ENCODE peak calls at places on chromosomes 7 and 10, in six cellular contexts. T is activated naive CD4-positive, alpha-beta T cell; C is myocyte; R is B cell; E is brain microvascular endothelial cell; S is Karpas-422. B is an unnamed sample.

GRCh38 chr10:132272061-132272766 is 35.5 kb downstream of the STK32C start:
- DNase-seq in T (no peak), C (no peak), R (no peak), E (no peak), S (no peak), B (no peak)

GRCh38 chr10:45035673-45036072 is 35.0 kb downstream of the ZNF22 start:
- DNase-seq in T (no peak), C (no peak), R (no peak), E (no peak), S (no peak), B (no peak)

GRCh38 chr7:2658941-2659340 is 27.2 kb downstream of the TTYH3 start:
- DNase-seq in T (no peak), C (no peak), R (no peak), E (no peak), S (no peak), B (no peak)

GRCh38 chr10:9147475-9147874 is 1093.0 kb downstream of the GATA3 start:
- DNase-seq in T (no peak), C (no peak), R (no peak), E (no peak), S (no peak), B (no peak)

GRCh38 chr10:11793762-11794479 is 29.2 kb upstream of the PROSER2 start:
- DNase-seq in T (no peak), C (peak), R (no peak), E (peak), S (no peak), B (no peak)

GRCh38 chr10:93680414-93681047 is 21.9 kb downstream of the FRA10AC1 start:
- DNase-seq in T (no peak), C (peak), R (peak), E (peak), S (peak), B (peak)

GRCh38 chr7:24769014-24769830 is 12.0 kb upstream of the GSDME start:
- DNase-seq in T (no peak), C (no peak), R (no peak), E (no peak), S (no peak), B (no peak)

GRCh38 chr10:22252801-22253577 is 35.2 kb upstream of the EBLN1 start:
- DNase-seq in T (peak), C (no peak), R (peak), E (no peak), S (no peak), B (no peak)

GRCh38 chr7:831596-832291 is 532 bp upstream of the SUN1 start:
- DNase-seq in T (no peak), C (peak), R (no peak), E (peak), S (peak), B (no peak)

GRCh38 chr7:45224832-45225231 is 67.2 kb downstream of the RAMP3 start:
- DNase-seq in T (no peak), C (peak), R (no peak), E (no peak), S (no peak), B (no peak)

GRCh38 chr7:143447500-143447899 is 4.2 kb downstream of the TAS2R60 start:
- DNase-seq in T (no peak), C (no peak), R (no peak), E (no peak), S (no peak), B (no peak)

GRCh38 chr10:107686095-107686494 is 521.6 kb upstream of the SORCS1 start:
- DNase-seq in T (no peak), C (no peak), R (peak), E (no peak), S (no peak), B (peak)